ENCODE peak calls at places on chromosomes 11 and 22, in four cellular contexts. P is body of pancreas, D is IMR-90, F is left ventricle myocardium inferior. Q is an unnamed sample.

GRCh38 chr11:119493712-119494111 is 70.7 kb upstream of the THY1 start:
- DNase-seq in F (no peak), D (peak), P (peak), Q (peak)

GRCh38 chr11:80165763-80166162 is 724.9 kb upstream of the TENM4 start:
- DNase-seq in F (no peak), P (no peak), D (peak), Q (peak)

GRCh38 chr11:33453225-33453624 is 196.0 kb downstream of the HIPK3 start:
- DNase-seq in D (no peak), P (no peak), F (no peak), Q (no peak)

GRCh38 chr11:69037074-69037473 is 11.7 kb upstream of the TPCN2 start:
- DNase-seq in P (no peak), F (no peak), D (no peak), Q (no peak)

GRCh38 chr11:80980221-80980620 is 1539.4 kb upstream of the TENM4 start:
- DNase-seq in F (no peak), P (no peak), D (no peak), Q (peak)

GRCh38 chr11:60934790-60935605 is 10.7 kb downstream of the TMEM132A start:
- DNase-seq in P (no peak), F (no peak), D (no peak), Q (no peak)

GRCh38 chr11:67006029-67006884 is 16.7 kb upstream of the SYT12 start:
- DNase-seq in D (no peak), P (no peak), F (no peak), Q (no peak)

GRCh38 chr22:50503475-50504145 is 3.9 kb downstream of the LMF2 start:
- DNase-seq in P (peak), D (no peak), F (no peak), Q (no peak)

GRCh38 chr11:61090092-61090491 is 12.2 kb upstream of the CD5 start:
- DNase-seq in P (no peak), F (no peak), D (no peak), Q (no peak)

GRCh38 chr11:118623291-118623655 is 15.9 kb downstream of the PHLDB1 start:
- DNase-seq in F (no peak), P (peak), D (peak), Q (peak)

GRCh38 chr11:118610773-118611432 is 3.5 kb downstream of the PHLDB1 start:
- DNase-seq in D (peak), P (peak), F (peak), Q (peak)

GRCh38 chr11:33701831-33702230 is 1.2 kb upstream of the C11orf91 start:
- DNase-seq in D (peak), P (peak), F (no peak), Q (peak)

GRCh38 chr11:1785749-1786261 is 22.1 kb upstream of the CTSD start:
- DNase-seq in F (no peak), P (no peak), D (no peak), Q (peak)

GRCh38 chr11:99240192-99241030 is 219.7 kb downstream of the CNTN5 start:
- DNase-seq in F (no peak), P (no peak), D (no peak), Q (no peak)

GRCh38 chr11:32916361-32916760 is 23.8 kb downstream of the QSER1 start:
- DNase-seq in F (no peak), D (no peak), P (no peak), Q (no peak)

GRCh38 chr11:102467080-102467708 is 14.6 kb upstream of the TMEM123 start:
- DNase-seq in D (no peak), P (no peak), F (no peak), Q (no peak)

GRCh38 chr11:41201156-41201555 is 258.3 kb downstream of the LRRC4C start:
- DNase-seq in F (no peak), P (no peak), D (peak), Q (no peak)

GRCh38 chr22:24033731-24034130 is 22.6 kb downstream of the CABIN1 start:
- DNase-seq in D (no peak), P (no peak), F (no peak), Q (no peak)

GRCh38 chr11:2883717-2884423 is 1.7 kb downstream of the CDKN1C start:
- DNase-seq in F (peak), D (no peak), P (no peak), Q (no peak)

GRCh38 chr11:13595166-13595565 is 73.3 kb upstream of the FAR1 start:
- DNase-seq in F (no peak), P (no peak), D (peak), Q (peak)

GRCh38 chr11:113314389-113315301 is at the start of gene TTC12:
- DNase-seq in D (peak), P (peak), F (peak), Q (peak)

GRCh38 chr22:41517172-41518047 is 26.9 kb downstream of the POLR3H start:
- DNase-seq in F (peak), D (peak), P (peak), Q (peak)

GRCh38 chr11:101862410-101863233 is 52.2 kb upstream of the CEP126 start:
- DNase-seq in D (peak), P (no peak), F (no peak), Q (peak)

GRCh38 chr11:26134481-26135355 is 197.2 kb upstream of the ANO3 start:
- DNase-seq in P (no peak), D (peak), F (no peak), Q (peak)

GRCh38 chr11:27540051-27540450 is 33.5 kb upstream of the LIN7C start:
- DNase-seq in P (no peak), D (no peak), F (no peak), Q (no peak)

GRCh38 chr11:86245369-86246292 is 1.1 kb downstream of the EED start:
- DNase-seq in D (peak), P (no peak), F (no peak), Q (no peak)

GRCh38 chr11:102546427-102546826 is 15.9 kb upstream of the MMP7 start:
- DNase-seq in F (no peak), D (no peak), P (no peak), Q (no peak)

GRCh38 chr11:94786264-94787126 is 18.3 kb downstream of the AMOTL1 start:
- DNase-seq in D (peak), F (no peak), P (no peak), Q (peak)

GRCh38 chr22:27990879-27991278 is 71.8 kb upstream of the PITPNB start:
- DNase-seq in D (peak), F (peak), P (peak), Q (peak)
- TF ChIP-seq CTCF in D (peak), F (peak), P (no peak), Q (peak)

DNA sequence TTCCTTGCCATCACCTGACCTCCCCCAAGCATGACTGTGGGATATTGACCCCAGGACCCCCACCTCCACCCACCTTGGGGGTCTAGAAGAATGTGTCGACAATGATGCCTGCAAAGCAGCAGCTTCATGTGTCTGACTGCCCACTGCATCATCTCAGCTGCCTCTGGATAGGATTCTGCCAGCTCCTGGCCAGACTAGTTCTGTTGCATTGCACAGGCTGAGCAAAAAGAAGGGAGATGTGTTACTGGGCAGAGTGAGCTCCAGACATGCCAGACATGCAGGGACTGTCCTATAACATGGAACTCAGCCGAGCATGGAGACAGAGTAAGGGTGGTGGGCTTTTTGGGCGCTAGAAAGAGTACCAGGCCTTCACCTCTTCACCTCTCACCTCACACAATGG is 36.7 kb downstream of the FBXO7 start:
- DNase-seq in D (no peak), P (no peak), F (no peak), Q (no peak)
- TF ChIP-seq CTCF in D (no peak), P (no peak), F (no peak), Q (no peak)

DNA sequence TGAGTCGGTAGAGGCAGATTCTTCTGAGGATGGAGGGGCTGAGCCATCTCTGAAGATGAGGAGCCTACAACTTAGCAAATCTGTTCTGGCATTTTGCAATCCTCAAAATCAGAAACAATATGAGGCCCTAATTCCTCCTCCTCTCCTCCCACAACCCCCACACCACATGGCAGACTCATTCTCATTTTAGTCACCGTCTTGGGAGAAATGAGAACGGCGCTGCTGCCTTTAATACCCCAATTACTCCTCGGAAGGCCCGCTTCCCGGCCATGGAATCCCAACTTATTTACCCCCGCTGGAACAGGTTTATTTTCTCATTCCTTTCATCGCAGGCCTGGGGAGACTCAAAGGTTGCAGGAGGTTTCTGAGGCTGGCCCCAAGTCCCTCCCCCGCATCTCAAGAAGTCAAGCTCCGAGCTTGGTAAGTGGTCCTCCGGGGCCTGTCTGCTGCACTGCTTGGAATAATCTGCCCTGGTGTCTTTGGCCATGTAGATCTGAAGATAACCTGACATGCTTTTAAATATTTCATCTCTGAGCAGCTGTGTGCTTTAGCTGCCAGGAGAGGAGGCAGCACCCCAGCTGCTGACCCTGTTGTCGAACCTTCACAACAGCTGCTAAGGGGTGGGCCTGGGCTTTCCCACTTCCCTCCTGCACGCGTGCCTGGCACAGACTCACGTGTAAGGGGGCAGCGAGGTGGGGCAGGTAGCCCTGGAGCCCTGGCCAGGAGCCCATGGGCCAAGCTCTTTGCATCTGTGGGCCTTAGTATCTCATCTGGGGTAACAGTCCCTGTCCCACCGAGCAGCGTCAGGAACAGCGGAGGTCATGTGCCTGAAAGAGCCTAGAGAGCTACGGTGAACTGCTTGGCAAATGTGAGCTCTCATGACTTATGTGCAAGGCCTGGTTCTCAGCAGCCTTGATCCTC is 164.4 kb downstream of the ST3GAL4 start:
- DNase-seq in D (no peak), F (no peak), P (no peak), Q (peak)
- TF ChIP-seq CTCF in D (no peak), F (no peak), P (no peak), Q (no peak)

GRCh38 chr22:43515902-43516301 is 104.1 kb downstream of the MPPED1 start:
- DNase-seq in P (no peak), F (no peak), D (no peak), Q (no peak)
- TF ChIP-seq CTCF in P (no peak), F (no peak), D (no peak), Q (no peak)

GRCh38 chr11:133660202-133660568 is 127.9 kb upstream of the OPCML start:
- DNase-seq in F (no peak), D (no peak), P (no peak), Q (no peak)

GRCh38 chr11:133661867-133662266 is 129.6 kb upstream of the OPCML start:
- DNase-seq in F (no peak), D (no peak), P (no peak), Q (no peak)

GRCh38 chr11:133663586-133663985 is 131.3 kb upstream of the OPCML start:
- DNase-seq in D (no peak), P (no peak), F (no peak), Q (no peak)

GRCh38 chr11:133659542-133660201 is 127.4 kb upstream of the OPCML start:
- DNase-seq in D (no peak), F (no peak), P (no peak), Q (no peak)

DNA sequence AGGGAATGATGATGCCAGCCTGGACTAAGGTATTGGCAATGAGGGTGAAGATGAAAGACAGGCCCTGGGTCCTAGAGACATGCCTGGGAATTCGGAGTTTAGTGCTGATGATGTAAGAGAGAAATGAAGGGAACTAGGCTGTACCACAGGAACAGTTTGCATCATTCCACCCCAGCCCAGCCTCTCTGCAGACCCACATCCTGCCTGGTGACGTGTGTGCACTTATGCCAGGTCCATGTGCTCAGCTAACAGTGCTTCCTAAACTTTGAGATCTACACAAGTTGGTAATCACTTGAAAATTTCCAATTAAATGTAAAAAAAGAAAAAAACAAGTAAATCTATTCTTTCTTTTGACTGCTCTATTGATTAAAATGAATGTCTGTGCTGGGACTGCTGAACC is 130.8 kb upstream of the OPCML start:
- DNase-seq in D (no peak), P (no peak), F (no peak), Q (no peak)
- TF ChIP-seq CTCF in D (no peak), P (no peak), F (no peak), Q (no peak)

GRCh38 chr22:39135092-39135896 is 17.2 kb downstream of the CBX7 start:
- DNase-seq in F (peak), D (no peak), P (peak), Q (peak)
- TF ChIP-seq CTCF in F (peak), D (peak), P (no peak), Q (peak)